ENCODE peak calls at places on chromosome 11, in four cellular contexts. P is SK-N-SH, M is GM12878, H is HepG2. D is an unnamed sample.

GRCh38 chr11:68127791-68128681 is 6.8 kb upstream of the CHKA start:
- DNase-seq in M (no peak), H (peak), P (peak), D (peak)

GRCh38 chr11:106827687-106828086 is 190.6 kb downstream of the GUCY1A2 start:
- DNase-seq in P (no peak), M (no peak), H (no peak), D (no peak)

GRCh38 chr11:27699926-27700350 is 317 bp downstream of the BDNF start:
- DNase-seq in P (no peak), H (no peak), M (no peak), D (peak)

GRCh38 chr11:125404811-125405481 is 91.1 kb downstream of the FEZ1 start:
- DNase-seq in M (no peak), P (peak), H (peak), D (no peak)

GRCh38 chr11:78798567-78799170 is 224.0 kb upstream of the NARS2 start:
- DNase-seq in P (peak), H (peak), M (no peak), D (peak)

GRCh38 chr11:71934213-71934612 is 5.4 kb downstream of the RNF121 start:
- DNase-seq in H (no peak), P (no peak), M (no peak), D (no peak)

GRCh38 chr11:27688076-27688475 is 12.2 kb downstream of the BDNF start:
- DNase-seq in H (peak), M (no peak), P (no peak), D (no peak)

GRCh38 chr11:47400813-47401279 is 7.5 kb upstream of the SLC39A13 start:
- DNase-seq in P (peak), H (no peak), M (peak), D (no peak)

GRCh38 chr11:11022126-11022730 is 164.4 kb upstream of the ZBED5 start:
- DNase-seq in M (no peak), P (peak), H (no peak), D (no peak)

GRCh38 chr11:130068546-130068985 is 1.1 kb upstream of the APLP2 start:
- DNase-seq in P (no peak), M (no peak), H (peak), D (no peak)

GRCh38 chr11:18010977-18011586 is 1.8 kb downstream of the SERGEF start:
- DNase-seq in H (peak), M (no peak), P (no peak), D (no peak)
- H3K4me2 ChIP-seq in H (peak), M (peak), P (no peak), D (peak)

GRCh38 chr11:61372659-61373058 is 10.5 kb downstream of the TMEM138 start:
- DNase-seq in P (no peak), H (no peak), M (no peak), D (no peak)

GRCh38 chr11:61364012-61364396 is 1.8 kb downstream of the TMEM138 start:
- DNase-seq in M (no peak), H (no peak), P (no peak), D (no peak)

GRCh38 chr11:61367406-61367805 is 5.2 kb downstream of the TMEM138 start:
- DNase-seq in H (no peak), P (no peak), M (no peak), D (no peak)

GRCh38 chr11:61370349-61371005 is 8.3 kb downstream of the TMEM138 start:
- DNase-seq in M (no peak), H (no peak), P (no peak), D (no peak)

DNA sequence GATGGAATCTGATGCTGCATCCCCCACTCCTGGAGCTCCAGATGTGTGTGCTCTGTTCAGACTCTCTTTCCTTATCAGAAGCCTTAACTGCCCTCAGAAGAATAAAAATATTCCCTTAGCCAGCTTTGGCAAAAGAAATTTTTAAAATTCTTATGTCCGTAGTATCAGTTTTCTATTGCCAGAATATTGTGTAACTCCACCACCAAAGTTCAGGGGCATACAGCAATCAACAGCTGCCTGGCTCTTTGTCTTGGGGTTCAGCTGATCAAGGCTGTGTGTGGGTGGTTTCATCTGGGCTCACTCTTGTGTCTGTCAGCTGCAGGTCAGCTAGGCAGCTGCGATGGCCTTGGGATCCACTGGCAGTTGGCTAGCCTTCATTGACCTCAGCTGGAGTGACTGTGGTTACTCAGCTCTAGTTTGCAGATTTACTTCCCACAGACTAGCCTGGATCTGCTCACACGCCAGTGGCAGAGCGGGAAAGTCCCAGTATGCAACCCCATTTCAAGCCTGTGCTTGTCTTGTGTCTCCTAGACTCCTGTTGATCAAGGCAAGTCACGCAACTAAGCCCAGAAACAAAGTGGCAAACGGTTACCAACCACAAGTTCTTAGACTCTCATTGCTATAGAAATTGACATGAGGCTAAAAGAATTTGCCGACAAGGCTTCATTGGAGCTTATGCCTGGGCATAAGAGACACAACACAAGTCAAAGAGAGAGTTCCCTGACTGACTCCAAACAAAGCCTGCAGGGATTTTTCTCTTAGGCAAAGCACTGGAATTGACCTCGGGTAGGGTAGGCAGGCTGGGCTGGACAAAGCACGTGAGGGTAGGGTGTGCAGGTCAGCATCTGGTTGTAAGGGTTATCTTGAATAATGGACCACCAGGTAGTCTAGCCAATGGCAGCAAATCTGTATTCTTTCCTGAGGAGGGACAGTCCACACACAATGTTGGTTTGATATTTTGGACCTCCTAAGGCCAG is 7.5 kb downstream of the TMEM138 start:
- DNase-seq in M (peak), P (no peak), H (peak), D (no peak)
- TF ChIP-seq TCF12 in M (peak), P (no peak), H (no peak), D (no peak)

GRCh38 chr11:73228268-73229134 is 10.4 kb downstream of the P2RY2 start:
- DNase-seq in H (no peak), P (peak), M (no peak), D (no peak)
- H3K4me2 ChIP-seq in H (no peak), P (no peak), M (no peak), D (peak)

GRCh38 chr11:88174627-88175003 is 628 bp downstream of the RAB38 start:
- DNase-seq in M (no peak), P (no peak), H (no peak), D (peak)
- TF ChIP-seq TCF12 in M (peak), P (no peak), H (no peak), D (no peak)

DNA sequence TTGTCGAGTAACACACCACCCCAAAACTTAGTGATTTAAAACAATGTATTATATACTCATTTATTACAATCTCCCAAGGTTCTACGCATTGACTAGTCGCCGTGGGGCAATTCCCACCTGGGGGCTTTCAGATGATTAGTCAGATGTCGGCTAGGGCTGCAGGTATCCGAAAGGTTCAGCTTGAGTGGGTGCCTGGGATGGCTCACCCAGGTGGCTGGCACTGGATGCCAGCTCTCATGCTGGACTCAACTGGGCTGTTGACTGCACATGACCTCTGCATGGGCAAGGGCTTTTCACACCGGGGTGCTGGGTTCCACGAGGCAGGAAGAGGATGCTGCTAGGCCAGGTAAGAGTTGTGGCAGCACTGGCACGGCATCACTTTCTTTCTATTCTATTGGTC is 21.9 kb upstream of the MICAL2 start:
- DNase-seq in P (no peak), M (no peak), H (no peak), D (no peak)
- H3K4me2 ChIP-seq in P (peak), M (no peak), H (no peak), D (no peak)

GRCh38 chr11:287821-288327 is 1.1 kb upstream of the PGGHG start:
- DNase-seq in P (peak), M (no peak), H (no peak), D (peak)
- TF ChIP-seq TCF12 in P (no peak), M (no peak), H (no peak), D (no peak)

DNA sequence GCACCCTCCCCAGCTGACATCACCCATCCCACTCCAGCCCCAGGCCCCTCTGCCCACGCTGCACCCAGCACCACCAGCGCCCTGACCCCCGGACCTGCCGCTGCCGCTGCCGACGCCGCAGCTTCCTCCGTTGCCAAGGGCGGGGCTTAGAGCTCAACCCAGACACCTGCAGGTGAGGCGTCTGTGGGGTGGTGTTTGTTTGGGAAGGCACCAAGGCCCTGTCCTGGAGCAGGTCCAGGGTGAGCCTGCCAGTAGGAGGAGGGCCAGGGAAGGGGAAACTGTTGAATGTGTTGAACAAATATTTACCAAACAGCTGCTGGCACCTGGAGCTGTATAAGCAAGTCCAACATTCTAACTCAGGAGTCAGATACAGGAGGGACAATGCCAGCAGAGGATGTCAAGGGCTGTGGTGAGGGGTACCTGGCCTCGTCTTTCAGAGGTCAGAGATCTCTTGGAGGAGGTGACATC is 3.1 kb downstream of the VEGFB start:
- DNase-seq in H (peak), P (no peak), M (no peak), D (no peak)
- H3K4me2 ChIP-seq in H (peak), P (no peak), M (no peak), D (no peak)

DNA sequence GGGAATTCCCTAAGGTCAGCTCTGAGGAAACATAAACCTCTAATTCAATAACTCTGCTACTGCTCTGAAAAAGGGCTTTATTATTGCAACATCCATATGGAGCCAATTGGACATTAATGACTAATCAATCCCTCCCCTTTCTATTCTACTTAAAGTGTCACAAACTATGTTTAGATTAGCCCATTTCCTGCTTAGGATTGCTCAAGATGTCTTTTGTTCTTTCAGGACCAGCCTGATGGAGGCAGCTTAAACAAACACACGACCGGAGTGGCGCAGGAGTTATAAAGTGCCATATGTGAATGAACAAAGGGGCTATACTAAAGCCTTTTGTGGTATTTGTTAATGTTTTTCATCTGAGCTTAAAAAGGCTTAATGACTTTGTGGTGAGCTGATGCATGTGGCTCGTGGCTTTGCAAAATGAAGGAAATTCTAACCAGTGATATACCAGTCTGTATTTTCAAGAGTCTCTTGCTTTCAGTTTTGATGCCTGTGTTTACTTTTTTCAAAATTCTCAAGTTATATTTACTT is 354.4 kb downstream of the SOX6 start:
- DNase-seq in M (no peak), P (no peak), H (peak), D (no peak)
- TF ChIP-seq TCF12 in M (no peak), P (no peak), H (no peak), D (no peak)

DNA sequence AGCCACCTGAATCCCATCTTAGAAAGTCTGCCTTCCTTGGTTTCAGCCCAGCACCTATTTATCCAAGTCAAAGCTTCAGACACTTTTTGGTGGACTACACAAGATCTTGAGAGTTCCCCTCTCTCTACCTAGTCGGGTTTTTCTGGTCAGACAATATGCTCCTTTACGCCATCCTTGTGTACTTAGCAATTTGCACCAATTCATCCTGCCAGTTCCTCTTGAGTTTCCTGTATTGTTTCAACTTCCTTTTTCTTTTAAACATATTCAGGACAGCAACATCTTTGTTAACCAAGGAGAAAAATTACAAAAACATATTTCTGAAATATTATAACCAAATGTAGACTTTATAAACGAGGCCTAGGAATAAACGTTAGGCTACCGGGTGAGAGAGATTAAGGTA is 368.2 kb upstream of the CADM1 start:
- DNase-seq in H (no peak), M (no peak), P (no peak), D (no peak)
- H3K4me2 ChIP-seq in H (no peak), M (peak), P (no peak), D (no peak)

GRCh38 chr11:92929168-92930053 is 40.0 kb upstream of the MTNR1B start:
- DNase-seq in P (no peak), M (no peak), H (no peak), D (no peak)
- TF ChIP-seq TCF12 in P (no peak), M (no peak), H (no peak), D (no peak)